ENCODE peak calls at places on chromosomes 5 and 9, in seven cellular contexts. H is hepatocyte; U is mesendoderm; C is H7; K is stimulated activated CD4-positive, alpha-beta T cell treated with anti-CD3 and anti-CD28 coated beads, Interleukin-15, amount 100 ng/mL, for 24 hours; W is fibroblast of pulmonary artery; V is NCI-H2029 treated with DMSO at 0.1 percent for 48 hours. M is an unnamed sample.

GRCh38 chr5:34923694-34924461 is 5.5 kb upstream of the DNAJC21 start:
- DNase-seq in V (no peak), U (peak; percentile 80), K (peak; percentile 48), H (peak; percentile 63), W (peak; percentile 83), C (no peak), M (no peak)

GRCh38 chr5:98492258-98492657 is 281.2 kb upstream of the RGMB start:
- DNase-seq in U (no peak), H (no peak), C (no peak), V (no peak), K (peak; percentile 2), W (peak; percentile 30), M (no peak)

GRCh38 chr5:142016576-142016975 is 3.7 kb upstream of the GNPDA1 start:
- DNase-seq in H (no peak), V (no peak), C (no peak), K (peak; percentile 66), U (no peak), W (no peak), M (no peak)

GRCh38 chr5:11672385-11673085 is 231.7 kb downstream of the CTNND2 start:
- DNase-seq in H (no peak), V (no peak), K (no peak), W (no peak), U (peak; percentile 5), C (no peak), M (no peak)

GRCh38 chr5:111194925-111195324 is 29.3 kb upstream of the CAMK4 start:
- DNase-seq in C (no peak), K (no peak), W (no peak), V (no peak), H (no peak), U (no peak), M (no peak)

GRCh38 chr5:80437326-80437725 is 29.5 kb downstream of the ZFYVE16 start:
- DNase-seq in U (no peak), V (no peak), W (no peak), K (no peak), H (no peak), C (no peak), M (no peak)

GRCh38 chr9:20811872-20812271 is 127.8 kb downstream of the FOCAD start:
- DNase-seq in C (no peak), H (no peak), U (no peak), W (peak; percentile 43), K (no peak), V (no peak), M (no peak)

GRCh38 chr9:85743290-85744128 is 1.8 kb upstream of the AGTPBP1 start:
- DNase-seq in U (peak; percentile 23), H (peak; percentile 66), K (no peak), W (peak; percentile 75), C (no peak), V (no peak), M (peak; percentile 13)

GRCh38 chr9:107137495-107138202 is 145.4 kb upstream of the RAD23B start:
- DNase-seq in V (no peak), K (peak; percentile 3), C (peak; percentile 52), W (peak; percentile 60), U (peak; percentile 51), H (peak; percentile 57), M (no peak)

GRCh38 chr9:135857371-135857786 is 50.0 kb downstream of the CAMSAP1 start:
- DNase-seq in V (no peak), H (no peak), W (peak; percentile 33), K (no peak), U (no peak), C (no peak), M (no peak)

GRCh38 chr5:78667461-78668103 is 19.0 kb upstream of the LHFPL2 start:
- DNase-seq in H (no peak), W (no peak), V (no peak), U (no peak), C (no peak), K (no peak), M (no peak)

M was measured in DMS153.